ENCODE peak calls at places on chromosomes 7 and 10, in six cellular contexts. One of them, this sample, is unnamed.

GRCh38 chr7:100875356-100875751 is 451 bp downstream of the SRRT start:
- DNase-seq in type B pancreatic cell: no peak
- DNase-seq in AG04450: no peak
- DNase-seq in AG04449: no peak
- DNase-seq in CD8-positive, alpha-beta T cell: no peak
- DNase-seq in GM04504: no peak
- DNase-seq in this sample: no peak

GRCh38 chr10:92493362-92493761 is 80.5 kb downstream of the IDE start:
- DNase-seq in type B pancreatic cell: no peak
- DNase-seq in AG04450: no peak
- DNase-seq in AG04449: no peak
- DNase-seq in CD8-positive, alpha-beta T cell: no peak
- DNase-seq in GM04504: no peak
- DNase-seq in this sample: no peak

GRCh38 chr7:41311301-41311700 is 391.6 kb downstream of the INHBA start:
- DNase-seq in type B pancreatic cell: no peak
- DNase-seq in AG04450: no peak
- DNase-seq in AG04449: no peak
- DNase-seq in CD8-positive, alpha-beta T cell: no peak
- DNase-seq in GM04504: no peak
- DNase-seq in this sample: no peak

GRCh38 chr7:128017880-128018845 is 13.1 kb downstream of the LRRC4 start:
- DNase-seq in type B pancreatic cell: no peak
- DNase-seq in AG04450: no peak
- DNase-seq in AG04449: no peak
- DNase-seq in CD8-positive, alpha-beta T cell: no peak
- DNase-seq in GM04504: no peak
- DNase-seq in this sample: no peak

GRCh38 chr7:8378349-8379019 is 54.9 kb upstream of the NXPH1 start:
- DNase-seq in type B pancreatic cell: no peak
- DNase-seq in AG04450: no peak
- DNase-seq in AG04449: no peak
- DNase-seq in CD8-positive, alpha-beta T cell: no peak
- DNase-seq in GM04504: no peak
- DNase-seq in this sample: no peak

GRCh38 chr7:85023066-85023687 is 163.7 kb downstream of the SEMA3D start:
- DNase-seq in type B pancreatic cell: no peak
- DNase-seq in AG04450: peak; percentile 15
- DNase-seq in AG04449: no peak
- DNase-seq in CD8-positive, alpha-beta T cell: no peak
- DNase-seq in GM04504: peak; percentile 23
- DNase-seq in this sample: peak; percentile 8

GRCh38 chr10:69884686-69885085 is 83.0 kb downstream of the COL13A1 start:
- DNase-seq in type B pancreatic cell: no peak
- DNase-seq in AG04450: no peak
- DNase-seq in AG04449: no peak
- DNase-seq in CD8-positive, alpha-beta T cell: no peak
- DNase-seq in GM04504: no peak
- DNase-seq in this sample: no peak

GRCh38 chr10:22612316-22612715 is 102.1 kb downstream of the PIP4K2A start:
- DNase-seq in type B pancreatic cell: no peak
- DNase-seq in AG04450: no peak
- DNase-seq in AG04449: no peak
- DNase-seq in CD8-positive, alpha-beta T cell: no peak
- DNase-seq in GM04504: no peak
- DNase-seq in this sample: no peak

GRCh38 chr7:79403451-79403850 is 50.0 kb downstream of the MAGI2 start:
- DNase-seq in type B pancreatic cell: no peak
- DNase-seq in AG04450: no peak
- DNase-seq in AG04449: no peak
- DNase-seq in CD8-positive, alpha-beta T cell: no peak
- DNase-seq in GM04504: no peak
- DNase-seq in this sample: no peak

GRCh38 chr7:149490083-149490482 is 7.5 kb downstream of the ZNF746 start:
- DNase-seq in type B pancreatic cell: no peak
- DNase-seq in AG04450: no peak
- DNase-seq in AG04449: no peak
- DNase-seq in CD8-positive, alpha-beta T cell: no peak
- DNase-seq in GM04504: no peak
- DNase-seq in this sample: no peak

GRCh38 chr10:988667-989545 is 672 bp downstream of the GTPBP4 start:
- DNase-seq in type B pancreatic cell: no peak
- DNase-seq in AG04450: no peak
- DNase-seq in AG04449: no peak
- DNase-seq in CD8-positive, alpha-beta T cell: no peak
- DNase-seq in GM04504: no peak
- DNase-seq in this sample: no peak

GRCh38 chr7:113891828-113892227 is 27.0 kb downstream of the PPP1R3A start:
- DNase-seq in type B pancreatic cell: no peak
- DNase-seq in AG04450: peak; percentile 32
- DNase-seq in AG04449: no peak
- DNase-seq in CD8-positive, alpha-beta T cell: no peak
- DNase-seq in GM04504: peak; percentile 3
- DNase-seq in this sample: peak; percentile 81

GRCh38 chr7:44565097-44565794 is 8.5 kb downstream of the DDX56 start:
- DNase-seq in type B pancreatic cell: no peak
- DNase-seq in AG04450: no peak
- DNase-seq in AG04449: no peak
- DNase-seq in CD8-positive, alpha-beta T cell: peak; percentile 48
- DNase-seq in GM04504: peak; percentile 19
- DNase-seq in this sample: no peak

GRCh38 chr7:1105189-1105588 is 17.3 kb downstream of the GPER1 start:
- DNase-seq in type B pancreatic cell: no peak
- DNase-seq in AG04450: no peak
- DNase-seq in AG04449: no peak
- DNase-seq in CD8-positive, alpha-beta T cell: no peak
- DNase-seq in GM04504: no peak
- DNase-seq in this sample: no peak

GRCh38 chr10:85420501-85421191 is 945.9 kb downstream of the GRID1 start:
- DNase-seq in type B pancreatic cell: no peak
- DNase-seq in AG04450: no peak
- DNase-seq in AG04449: no peak
- DNase-seq in CD8-positive, alpha-beta T cell: no peak
- DNase-seq in GM04504: no peak
- DNase-seq in this sample: no peak

GRCh38 chr10:28273343-28273742 is 29.5 kb downstream of the MPP7 start:
- DNase-seq in type B pancreatic cell: no peak
- DNase-seq in AG04450: no peak
- DNase-seq in AG04449: no peak
- DNase-seq in CD8-positive, alpha-beta T cell: no peak
- DNase-seq in GM04504: no peak
- DNase-seq in this sample: no peak

GRCh38 chr7:45644237-45644636 is 70.1 kb downstream of the ADCY1 start:
- DNase-seq in type B pancreatic cell: no peak
- DNase-seq in AG04450: no peak
- DNase-seq in AG04449: no peak
- DNase-seq in CD8-positive, alpha-beta T cell: no peak
- DNase-seq in GM04504: no peak
- DNase-seq in this sample: no peak

GRCh38 chr10:72250666-72251065 is 23.1 kb upstream of the DDIT4 start:
- DNase-seq in type B pancreatic cell: no peak
- DNase-seq in AG04450: no peak
- DNase-seq in AG04449: peak; percentile 44
- DNase-seq in CD8-positive, alpha-beta T cell: no peak
- DNase-seq in GM04504: peak; percentile 72
- DNase-seq in this sample: no peak

GRCh38 chr7:105656922-105657521 is 75.7 kb upstream of the EFCAB10 start:
- DNase-seq in type B pancreatic cell: no peak
- DNase-seq in AG04450: no peak
- DNase-seq in AG04449: no peak
- DNase-seq in CD8-positive, alpha-beta T cell: peak; percentile 55
- DNase-seq in GM04504: no peak
- DNase-seq in this sample: no peak

GRCh38 chr7:94330474-94331027 is 64.1 kb upstream of the COL1A2 start:
- DNase-seq in type B pancreatic cell: no peak
- DNase-seq in AG04450: no peak
- DNase-seq in AG04449: no peak
- DNase-seq in CD8-positive, alpha-beta T cell: no peak
- DNase-seq in GM04504: no peak
- DNase-seq in this sample: no peak

GRCh38 chr10:119136084-119136483 is 29.4 kb downstream of the SFXN4 start:
- DNase-seq in type B pancreatic cell: no peak
- DNase-seq in AG04450: no peak
- DNase-seq in AG04449: no peak
- DNase-seq in CD8-positive, alpha-beta T cell: no peak
- DNase-seq in GM04504: no peak
- DNase-seq in this sample: no peak

GRCh38 chr10:124588736-124589451 is 127.3 kb downstream of the LHPP start:
- DNase-seq in type B pancreatic cell: no peak
- DNase-seq in AG04450: no peak
- DNase-seq in AG04449: no peak
- DNase-seq in CD8-positive, alpha-beta T cell: no peak
- DNase-seq in GM04504: no peak
- DNase-seq in this sample: no peak

GRCh38 chr7:151313857-151314256 is 27.8 kb upstream of the NUB1 start:
- DNase-seq in type B pancreatic cell: no peak
- DNase-seq in AG04450: no peak
- DNase-seq in AG04449: no peak
- DNase-seq in CD8-positive, alpha-beta T cell: no peak
- DNase-seq in GM04504: no peak
- DNase-seq in this sample: no peak

GRCh38 chr10:114925675-114926204 is 12.3 kb upstream of the TRUB1 start:
- DNase-seq in type B pancreatic cell: no peak
- DNase-seq in AG04450: no peak
- DNase-seq in AG04449: no peak
- DNase-seq in CD8-positive, alpha-beta T cell: no peak
- DNase-seq in GM04504: no peak
- DNase-seq in this sample: no peak

GRCh38 chr10:86723009-86723408 is 33.4 kb upstream of the BMPR1A start:
- DNase-seq in type B pancreatic cell: no peak
- DNase-seq in AG04450: no peak
- DNase-seq in AG04449: no peak
- DNase-seq in CD8-positive, alpha-beta T cell: no peak
- DNase-seq in GM04504: no peak
- DNase-seq in this sample: no peak

GRCh38 chr7:69256634-69257081 is 341.6 kb upstream of the AUTS2 start:
- DNase-seq in type B pancreatic cell: no peak
- DNase-seq in AG04450: no peak
- DNase-seq in AG04449: peak; percentile 51
- DNase-seq in CD8-positive, alpha-beta T cell: no peak
- DNase-seq in GM04504: peak; percentile 59
- DNase-seq in this sample: no peak

GRCh38 chr7:14195896-14196295 is 206.4 kb upstream of the ETV1 start:
- DNase-seq in type B pancreatic cell: no peak
- DNase-seq in AG04450: no peak
- DNase-seq in AG04449: no peak
- DNase-seq in CD8-positive, alpha-beta T cell: no peak
- DNase-seq in GM04504: no peak
- DNase-seq in this sample: no peak

GRCh38 chr7:1480670-1481069 is 21.4 kb upstream of the MICALL2 start:
- DNase-seq in type B pancreatic cell: no peak
- DNase-seq in AG04450: no peak
- DNase-seq in AG04449: no peak
- DNase-seq in CD8-positive, alpha-beta T cell: no peak
- DNase-seq in GM04504: no peak
- DNase-seq in this sample: no peak

GRCh38 chr7:20519641-20520040 is 95.8 kb upstream of the ABCB5 start:
- DNase-seq in type B pancreatic cell: no peak
- DNase-seq in AG04450: no peak
- DNase-seq in AG04449: no peak
- DNase-seq in CD8-positive, alpha-beta T cell: no peak
- DNase-seq in GM04504: no peak
- DNase-seq in this sample: no peak

GRCh38 chr7:137443616-137444015 is 100.1 kb upstream of the PTN start:
- DNase-seq in type B pancreatic cell: no peak
- DNase-seq in AG04450: no peak
- DNase-seq in AG04449: no peak
- DNase-seq in CD8-positive, alpha-beta T cell: no peak
- DNase-seq in GM04504: peak; percentile 36
- DNase-seq in this sample: peak; percentile 27

This sample was measured in HS-27A.